ENCODE peak calls at places on chromosomes 4 and X, in six cellular contexts. K, F, C, G, P and B are unnamed samples.

GRCh38 chr4:115678425-115678941 is 565.1 kb upstream of the NDST4 start:
- DNase-seq in C (no peak), F (no peak), P (no peak), K (no peak), G (no peak), B (no peak)

GRCh38 chrX:13414006-13414647 is 94.3 kb upstream of the ATXN3L start:
- DNase-seq in F (no peak), G (no peak), K (no peak), P (no peak), C (no peak), B (no peak)

GRCh38 chr4:140004580-140005314 is 149.2 kb downstream of the MAML3 start:
- DNase-seq in P (no peak), G (no peak), K (no peak), F (no peak), C (no peak), B (no peak)

GRCh38 chr4:113332701-113333100 is 283.2 kb downstream of the ANK2 start:
- DNase-seq in G (no peak), K (no peak), P (no peak), F (no peak), C (no peak), B (no peak)

GRCh38 chrX:109797311-109797975 is 64.4 kb upstream of the ACSL4 start:
- DNase-seq in G (no peak), F (peak), P (no peak), K (no peak), C (no peak), B (no peak)

GRCh38 chrX:129953334-129953648 is 29.1 kb upstream of the BCORL1 start:
- DNase-seq in P (no peak), F (no peak), K (no peak), G (no peak), C (no peak), B (no peak)

GRCh38 chrX:102976290-102976689 is 39.2 kb downstream of the RAB40AL start:
- DNase-seq in G (no peak), K (no peak), P (no peak), C (no peak), F (no peak), B (no peak)

GRCh38 chr4:41296995-41297394 is 40.3 kb downstream of the UCHL1 start:
- DNase-seq in C (no peak), P (no peak), K (no peak), F (no peak), G (no peak), B (no peak)

DNA sequence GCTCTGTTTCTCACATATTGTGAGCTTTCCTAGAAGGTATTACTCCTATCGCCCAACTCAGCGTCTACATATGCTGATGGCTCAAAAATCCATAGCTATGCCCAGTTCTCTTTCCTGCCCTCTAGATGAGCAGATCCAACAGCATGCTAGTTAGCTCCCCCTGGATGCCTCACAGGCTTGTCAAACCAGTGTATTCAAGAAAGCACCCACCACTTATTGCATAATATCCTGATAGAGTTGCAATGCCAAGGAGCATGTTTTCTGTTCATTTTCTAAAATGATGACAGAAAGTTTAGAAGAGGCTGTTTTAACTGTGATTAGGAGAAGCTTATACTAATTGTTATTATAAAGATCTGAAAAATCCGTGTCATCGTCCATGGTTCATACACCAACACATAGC is 1.9 kb upstream of the PACRGL start:
- DNase-seq in F (no peak), K (no peak), P (no peak), G (no peak), C (peak), B (no peak)
- TF ChIP-seq POLR2AphosphoS5 in F (no peak), K (no peak), P (no peak), G (no peak), C (no peak), B (no peak)

DNA sequence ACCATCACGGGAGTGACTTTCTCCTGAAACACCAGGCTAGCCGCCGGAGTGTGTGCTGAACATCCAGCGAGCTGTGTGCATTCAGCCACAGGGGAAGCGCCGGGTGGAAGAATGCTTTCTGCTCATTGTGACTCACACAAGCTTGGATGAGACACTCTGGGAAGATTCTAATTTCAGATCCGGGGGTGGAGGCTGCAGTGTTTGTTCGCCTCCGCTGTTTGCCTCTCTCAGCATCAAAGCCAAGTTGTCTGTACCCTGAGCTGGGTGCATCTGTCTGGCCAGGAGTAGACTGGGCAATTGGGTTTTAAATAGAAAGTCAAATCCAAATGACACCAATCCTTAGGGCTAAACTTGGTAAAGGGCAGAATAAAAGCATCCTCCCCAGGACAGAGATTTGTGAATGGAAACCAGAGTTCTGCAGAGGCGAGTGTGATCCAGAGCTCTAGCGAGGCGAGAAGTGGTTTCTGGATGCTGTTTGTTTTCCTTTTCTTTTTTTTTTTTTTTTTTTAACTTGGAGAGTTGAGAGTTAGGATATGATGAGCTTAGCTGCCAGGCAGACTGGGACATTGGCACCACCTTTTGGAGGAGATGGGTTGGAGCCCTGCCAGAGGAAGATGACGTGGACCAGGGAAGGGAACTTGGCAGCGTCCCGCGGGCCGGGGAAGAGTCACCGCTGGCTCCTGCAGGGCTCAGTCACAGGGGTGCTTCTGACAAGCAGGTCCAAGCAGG is 196.0 kb upstream of the PSAPL1 start:
- DNase-seq in G (no peak), P (no peak), F (peak), K (no peak), C (no peak), B (no peak)
- TF ChIP-seq TAF1 in G (no peak), P (no peak), F (no peak), K (no peak), C (no peak), B (no peak)

GRCh38 chr4:151417164-151417571 is 8.2 kb downstream of the FHIP1A start:
- DNase-seq in F (peak), G (no peak), P (no peak), K (no peak), C (no peak), B (no peak)

GRCh38 chr4:151420408-151420807 is 11.4 kb downstream of the FHIP1A start:
- DNase-seq in C (no peak), G (no peak), F (no peak), P (no peak), K (no peak), B (no peak)

GRCh38 chr4:151417766-151418376 is 8.9 kb downstream of the FHIP1A start:
- DNase-seq in K (no peak), F (no peak), P (no peak), G (no peak), C (no peak), B (no peak)

GRCh38 chr4:151418856-151419255 is 9.9 kb downstream of the FHIP1A start:
- DNase-seq in C (no peak), G (no peak), P (no peak), K (no peak), F (no peak), B (no peak)

GRCh38 chr4:151418385-151418784 is 9.4 kb downstream of the FHIP1A start:
- DNase-seq in F (peak), P (no peak), C (no peak), K (no peak), G (no peak), B (no peak)
- TF ChIP-seq POLR2A in F (no peak), P (no peak), C (no peak), K (no peak), G (no peak), B (no peak)

GRCh38 chrX:119482497-119483480 is 14.5 kb downstream of the SLC25A5 start:
- DNase-seq in P (no peak), C (peak), G (peak), F (no peak), K (no peak), B (peak)
- TF ChIP-seq POLR2AphosphoS5 in P (no peak), C (no peak), G (no peak), F (no peak), K (no peak), B (no peak)

DNA sequence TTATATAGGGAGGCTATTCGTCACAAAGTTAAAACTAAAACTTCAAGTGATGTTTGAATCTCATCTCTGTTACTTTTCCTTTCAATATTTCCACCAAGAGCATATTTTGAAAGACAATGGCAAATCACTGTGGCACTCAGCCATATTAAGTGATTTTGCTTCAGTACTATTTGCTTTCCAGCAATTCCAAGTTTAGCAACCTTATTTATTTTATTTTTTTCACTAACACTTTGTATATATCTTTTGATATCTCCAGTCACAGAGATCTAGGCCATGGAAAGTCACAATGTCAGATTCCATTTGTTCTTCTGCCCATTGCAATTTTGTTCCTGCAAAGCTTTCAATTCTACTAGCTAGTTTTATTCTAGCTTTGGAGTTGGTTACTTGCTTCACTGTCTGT is 1514.5 kb upstream of the ADGRL3 start:
- DNase-seq in P (no peak), K (no peak), F (no peak), G (no peak), C (no peak), B (no peak)
- TF ChIP-seq TAF1 in P (no peak), K (no peak), F (no peak), G (no peak), C (no peak), B (no peak)

GRCh38 chr4:54539500-54540029 is 118.2 kb upstream of the KIT start:
- DNase-seq in G (no peak), K (no peak), P (no peak), C (peak), F (peak), B (no peak)
- TF ChIP-seq POLR2A in G (no peak), K (no peak), P (no peak), C (no peak), F (no peak), B (no peak)

DNA sequence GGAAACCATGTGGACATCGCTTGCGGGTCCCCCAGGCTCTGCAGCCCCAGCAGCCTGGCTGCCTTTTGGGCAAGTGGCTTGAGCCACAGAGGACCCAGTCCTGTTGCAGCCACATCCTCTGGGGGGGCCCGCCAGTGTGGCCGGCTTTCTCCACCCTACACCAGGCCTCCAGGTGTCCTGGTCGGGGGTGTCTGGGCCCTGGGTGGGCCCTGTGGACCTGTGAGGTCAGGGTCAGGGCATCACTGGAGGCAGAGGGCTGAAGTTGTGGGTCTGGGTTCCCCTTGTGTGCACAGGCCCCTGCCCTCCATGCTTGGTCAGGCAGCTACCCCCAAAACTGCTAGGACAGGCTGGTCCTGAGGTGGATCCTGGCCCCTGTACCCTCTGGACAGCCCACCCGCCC is 3.3 kb upstream of the MSANTD1 start:
- DNase-seq in K (no peak), P (no peak), F (no peak), G (no peak), C (no peak), B (no peak)
- TF ChIP-seq POLR2AphosphoS5 in K (no peak), P (no peak), F (no peak), G (no peak), C (no peak), B (no peak)